ENCODE peak calls at places on chromosomes 2 and 18, in six cellular contexts. One of them, this sample, is unnamed.

GRCh38 chr2:232162191-232162590 is 200.7 kb downstream of the DIS3L2 start:
- DNase-seq in HL-60: no peak
- DNase-seq in endothelial cell of umbilical vein: no peak
- DNase-seq in foreskin fibroblast: no peak
- DNase-seq in AG10803: peak
- DNase-seq in brain microvascular endothelial cell: peak
- DNase-seq in this sample: no peak

GRCh38 chr18:3455938-3456685 is 6.1 kb downstream of the TGIF1 start:
- DNase-seq in HL-60: no peak
- DNase-seq in endothelial cell of umbilical vein: no peak
- DNase-seq in foreskin fibroblast: no peak
- DNase-seq in AG10803: peak
- DNase-seq in brain microvascular endothelial cell: no peak
- DNase-seq in this sample: peak

GRCh38 chr2:20609349-20609994 is 41.4 kb downstream of the HS1BP3 start:
- DNase-seq in HL-60: no peak
- DNase-seq in endothelial cell of umbilical vein: peak
- DNase-seq in foreskin fibroblast: peak
- DNase-seq in AG10803: peak
- DNase-seq in brain microvascular endothelial cell: peak
- DNase-seq in this sample: no peak

GRCh38 chr2:216039918-216040317 is 26.6 kb upstream of the MREG start:
- DNase-seq in HL-60: no peak
- DNase-seq in endothelial cell of umbilical vein: no peak
- DNase-seq in foreskin fibroblast: no peak
- DNase-seq in AG10803: no peak
- DNase-seq in brain microvascular endothelial cell: no peak
- DNase-seq in this sample: no peak

GRCh38 chr2:85178980-85179411 is 45.8 kb downstream of the TCF7L1 start:
- DNase-seq in HL-60: no peak
- DNase-seq in endothelial cell of umbilical vein: no peak
- DNase-seq in foreskin fibroblast: no peak
- DNase-seq in AG10803: no peak
- DNase-seq in brain microvascular endothelial cell: no peak
- DNase-seq in this sample: no peak

GRCh38 chr2:169210917-169211316 is 141.6 kb downstream of the DHRS9 start:
- DNase-seq in HL-60: no peak
- DNase-seq in endothelial cell of umbilical vein: no peak
- DNase-seq in foreskin fibroblast: no peak
- DNase-seq in AG10803: no peak
- DNase-seq in brain microvascular endothelial cell: no peak
- DNase-seq in this sample: no peak

GRCh38 chr2:149561309-149561926 is 26.2 kb downstream of the MMADHC start:
- DNase-seq in HL-60: peak
- DNase-seq in endothelial cell of umbilical vein: peak
- DNase-seq in foreskin fibroblast: no peak
- DNase-seq in AG10803: peak
- DNase-seq in brain microvascular endothelial cell: peak
- DNase-seq in this sample: no peak

GRCh38 chr2:39837856-39838453 is 58.9 kb upstream of the THUMPD2 start:
- DNase-seq in HL-60: peak
- DNase-seq in endothelial cell of umbilical vein: peak
- DNase-seq in foreskin fibroblast: peak
- DNase-seq in AG10803: peak
- DNase-seq in brain microvascular endothelial cell: peak
- DNase-seq in this sample: no peak

GRCh38 chr2:240392948-240393830 is 42.3 kb upstream of the GPC1 start:
- DNase-seq in HL-60: no peak
- DNase-seq in endothelial cell of umbilical vein: no peak
- DNase-seq in foreskin fibroblast: no peak
- DNase-seq in AG10803: no peak
- DNase-seq in brain microvascular endothelial cell: no peak
- DNase-seq in this sample: no peak

GRCh38 chr2:21372654-21373053 is 248.9 kb downstream of the TDRD15 start:
- DNase-seq in HL-60: peak
- DNase-seq in endothelial cell of umbilical vein: no peak
- DNase-seq in foreskin fibroblast: no peak
- DNase-seq in AG10803: no peak
- DNase-seq in brain microvascular endothelial cell: no peak
- DNase-seq in this sample: no peak

GRCh38 chr2:174325932-174326879 is 8.5 kb upstream of the SP9 start:
- DNase-seq in HL-60: no peak
- DNase-seq in endothelial cell of umbilical vein: no peak
- DNase-seq in foreskin fibroblast: no peak
- DNase-seq in AG10803: peak
- DNase-seq in brain microvascular endothelial cell: peak
- DNase-seq in this sample: no peak

GRCh38 chr18:905307-905947 is 756 bp downstream of the ADCYAP1 start:
- DNase-seq in HL-60: no peak
- DNase-seq in endothelial cell of umbilical vein: no peak
- DNase-seq in foreskin fibroblast: no peak
- DNase-seq in AG10803: no peak
- DNase-seq in brain microvascular endothelial cell: no peak
- DNase-seq in this sample: no peak

GRCh38 chr2:231926180-231926741 is at the start of gene NPPC:
- DNase-seq in HL-60: peak
- DNase-seq in endothelial cell of umbilical vein: peak
- DNase-seq in foreskin fibroblast: peak
- DNase-seq in AG10803: peak
- DNase-seq in brain microvascular endothelial cell: peak
- DNase-seq in this sample: no peak

GRCh38 chr2:151987484-151987883 is 111.4 kb downstream of the CACNB4 start:
- DNase-seq in HL-60: no peak
- DNase-seq in endothelial cell of umbilical vein: no peak
- DNase-seq in foreskin fibroblast: no peak
- DNase-seq in AG10803: no peak
- DNase-seq in brain microvascular endothelial cell: no peak
- DNase-seq in this sample: no peak

GRCh38 chr2:151989378-151989777 is 109.5 kb downstream of the CACNB4 start:
- DNase-seq in HL-60: no peak
- DNase-seq in endothelial cell of umbilical vein: no peak
- DNase-seq in foreskin fibroblast: no peak
- DNase-seq in AG10803: no peak
- DNase-seq in brain microvascular endothelial cell: no peak
- DNase-seq in this sample: no peak

GRCh38 chr2:151996243-151997003 is 102.4 kb downstream of the CACNB4 start:
- DNase-seq in HL-60: no peak
- DNase-seq in endothelial cell of umbilical vein: no peak
- DNase-seq in foreskin fibroblast: no peak
- DNase-seq in AG10803: no peak
- DNase-seq in brain microvascular endothelial cell: no peak
- DNase-seq in this sample: no peak

GRCh38 chr2:151991010-151991409 is 107.8 kb downstream of the CACNB4 start:
- DNase-seq in HL-60: no peak
- DNase-seq in endothelial cell of umbilical vein: no peak
- DNase-seq in foreskin fibroblast: no peak
- DNase-seq in AG10803: no peak
- DNase-seq in brain microvascular endothelial cell: no peak
- DNase-seq in this sample: no peak

DNA sequence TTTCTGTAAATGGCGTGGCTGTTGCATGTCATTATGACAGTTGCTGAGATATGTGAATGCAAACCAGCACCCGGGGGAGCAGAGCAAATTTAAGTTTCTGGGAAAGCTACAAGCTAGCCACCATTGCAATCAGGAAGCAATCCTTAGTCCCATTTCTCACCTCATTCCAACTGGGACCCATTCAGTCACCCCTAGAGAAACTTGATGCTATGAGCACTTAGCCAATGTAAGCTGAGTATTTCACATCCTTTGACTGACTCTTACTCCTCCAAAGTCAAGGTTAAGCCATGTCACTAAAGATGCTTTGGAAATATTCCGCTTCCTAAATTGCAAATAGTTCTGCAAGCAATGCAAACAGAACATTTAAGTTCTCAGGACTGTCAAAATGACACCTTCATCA is 106.3 kb downstream of the CACNB4 start:
- DNase-seq in HL-60: no peak
- DNase-seq in endothelial cell of umbilical vein: no peak
- DNase-seq in foreskin fibroblast: no peak
- DNase-seq in AG10803: no peak
- DNase-seq in brain microvascular endothelial cell: no peak
- DNase-seq in this sample: no peak
- TF ChIP-seq CTCF in HL-60: no peak
- TF ChIP-seq CTCF in endothelial cell of umbilical vein: no peak
- TF ChIP-seq CTCF in foreskin fibroblast: no peak
- TF ChIP-seq CTCF in AG10803: no peak
- TF ChIP-seq CTCF in brain microvascular endothelial cell: no peak
- TF ChIP-seq CTCF in this sample: no peak

GRCh38 chr2:235557903-235558302 is 64.1 kb downstream of the AGAP1 start:
- DNase-seq in HL-60: no peak
- DNase-seq in endothelial cell of umbilical vein: no peak
- DNase-seq in foreskin fibroblast: no peak
- DNase-seq in AG10803: no peak
- DNase-seq in brain microvascular endothelial cell: no peak
- DNase-seq in this sample: no peak
- H3K4me3 ChIP-seq in HL-60: no peak
- H3K4me3 ChIP-seq in endothelial cell of umbilical vein: no peak
- H3K4me3 ChIP-seq in foreskin fibroblast: no peak
- H3K4me3 ChIP-seq in AG10803: no peak
- H3K4me3 ChIP-seq in brain microvascular endothelial cell: no peak
- H3K4me3 ChIP-seq in this sample: no peak

GRCh38 chr2:9141379-9141667 is 65.3 kb upstream of the ASAP2 start:
- DNase-seq in HL-60: no peak
- DNase-seq in endothelial cell of umbilical vein: no peak
- DNase-seq in foreskin fibroblast: no peak
- DNase-seq in AG10803: no peak
- DNase-seq in brain microvascular endothelial cell: no peak
- DNase-seq in this sample: no peak

GRCh38 chr2:9141706-9142460 is 64.7 kb upstream of the ASAP2 start:
- DNase-seq in HL-60: no peak
- DNase-seq in endothelial cell of umbilical vein: no peak
- DNase-seq in foreskin fibroblast: no peak
- DNase-seq in AG10803: no peak
- DNase-seq in brain microvascular endothelial cell: no peak
- DNase-seq in this sample: no peak

GRCh38 chr2:9140570-9141378 is 65.8 kb upstream of the ASAP2 start:
- DNase-seq in HL-60: no peak
- DNase-seq in endothelial cell of umbilical vein: no peak
- DNase-seq in foreskin fibroblast: no peak
- DNase-seq in AG10803: peak
- DNase-seq in brain microvascular endothelial cell: no peak
- DNase-seq in this sample: no peak

GRCh38 chr2:9138507-9139085 is 68.0 kb upstream of the ASAP2 start:
- DNase-seq in HL-60: no peak
- DNase-seq in endothelial cell of umbilical vein: peak
- DNase-seq in foreskin fibroblast: no peak
- DNase-seq in AG10803: no peak
- DNase-seq in brain microvascular endothelial cell: no peak
- DNase-seq in this sample: no peak

DNA sequence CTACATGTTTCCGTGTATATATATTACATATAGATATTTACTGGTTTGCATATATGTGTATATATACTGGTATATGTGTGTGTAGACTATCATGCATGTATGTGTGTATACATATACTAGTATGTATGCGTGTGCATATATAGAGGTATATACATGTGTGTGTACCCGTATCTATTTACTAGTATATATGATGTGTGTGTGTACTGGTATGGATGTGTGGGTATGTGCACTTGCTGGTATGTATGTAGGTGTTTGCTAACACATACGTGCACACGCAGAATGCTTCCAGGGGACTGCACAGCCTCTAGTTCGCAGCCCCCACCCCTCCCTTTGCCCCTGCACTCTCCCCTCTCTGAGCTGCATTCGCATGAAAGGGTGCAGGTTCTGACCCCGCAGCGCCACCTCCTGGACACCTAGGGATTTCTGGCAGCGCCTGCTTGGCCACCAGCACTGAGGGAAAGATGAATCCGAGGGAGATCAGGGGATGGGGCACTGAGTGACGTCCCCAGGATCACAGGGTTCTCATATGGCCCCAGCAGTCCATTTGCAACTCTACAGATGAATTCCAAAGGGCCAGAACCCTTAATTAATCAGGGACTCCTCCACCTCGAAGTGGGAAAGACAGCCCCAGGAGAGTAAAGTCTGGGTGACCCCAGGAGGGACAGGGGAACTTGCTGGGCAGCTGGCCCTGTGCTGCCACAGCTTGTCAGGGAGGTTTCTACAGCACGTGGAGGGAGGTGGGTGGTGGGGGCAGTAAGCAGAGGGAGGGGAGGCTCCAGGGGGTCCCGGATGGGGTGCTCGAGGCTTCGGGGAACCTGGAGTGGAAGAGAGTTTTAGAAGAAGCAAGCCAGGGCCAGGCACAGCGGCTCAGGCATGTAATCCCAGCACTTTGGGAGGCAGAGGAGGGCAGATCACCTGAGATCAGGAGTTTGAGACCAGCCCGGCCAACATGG is 66.8 kb upstream of the ASAP2 start:
- DNase-seq in HL-60: peak
- DNase-seq in endothelial cell of umbilical vein: peak
- DNase-seq in foreskin fibroblast: peak
- DNase-seq in AG10803: peak
- DNase-seq in brain microvascular endothelial cell: peak
- DNase-seq in this sample: no peak
- TF ChIP-seq CTCF in HL-60: peak
- TF ChIP-seq CTCF in endothelial cell of umbilical vein: peak
- TF ChIP-seq CTCF in foreskin fibroblast: peak
- TF ChIP-seq CTCF in AG10803: peak
- TF ChIP-seq CTCF in brain microvascular endothelial cell: peak
- TF ChIP-seq CTCF in this sample: peak

GRCh38 chr2:10382313-10383061 is 65.6 kb downstream of the ODC1 start:
- DNase-seq in HL-60: peak
- DNase-seq in endothelial cell of umbilical vein: peak
- DNase-seq in foreskin fibroblast: no peak
- DNase-seq in AG10803: no peak
- DNase-seq in brain microvascular endothelial cell: no peak
- DNase-seq in this sample: peak
- H3K4me3 ChIP-seq in HL-60: peak
- H3K4me3 ChIP-seq in endothelial cell of umbilical vein: no peak
- H3K4me3 ChIP-seq in foreskin fibroblast: no peak
- H3K4me3 ChIP-seq in AG10803: no peak
- H3K4me3 ChIP-seq in brain microvascular endothelial cell: no peak
- H3K4me3 ChIP-seq in this sample: no peak

GRCh38 chr2:235936493-235936892 is 231.7 kb downstream of the GBX2 start:
- DNase-seq in HL-60: no peak
- DNase-seq in endothelial cell of umbilical vein: peak
- DNase-seq in foreskin fibroblast: no peak
- DNase-seq in AG10803: no peak
- DNase-seq in brain microvascular endothelial cell: no peak
- DNase-seq in this sample: no peak
- TF ChIP-seq CTCF in HL-60: no peak
- TF ChIP-seq CTCF in endothelial cell of umbilical vein: peak
- TF ChIP-seq CTCF in foreskin fibroblast: peak
- TF ChIP-seq CTCF in AG10803: peak
- TF ChIP-seq CTCF in brain microvascular endothelial cell: peak
- TF ChIP-seq CTCF in this sample: peak

This sample was measured in kidney epithelial cell.